ENCODE peak calls at places on chromosomes 3 and 15, in nine cellular contexts. U, P, V, E, G, X, K, W and C are unnamed samples.
A peak's percentile ranks its signal among the peaks of the same experiment; 100 is the strongest.

GRCh38 chr3:122484985-122485384 is 29.8 kb downstream of the KPNA1 start:
- DNase-seq in K (peak; percentile 19), G (no peak), U (no peak), V (peak; percentile 30), X (no peak), E (no peak), P (no peak), W (no peak), C (no peak)

GRCh38 chr15:48696627-48697312 is 51.3 kb upstream of the FBN1 start:
- DNase-seq in K (no peak), X (no peak), U (peak; percentile 34), E (no peak), P (no peak), G (no peak), W (no peak), V (no peak), C (no peak)

GRCh38 chr3:123165163-123165562 is 36.6 kb upstream of the SEC22A start:
- DNase-seq in K (no peak), P (no peak), W (no peak), E (no peak), X (no peak), G (no peak), V (no peak), U (no peak), C (no peak)

GRCh38 chr15:85414495-85414894 is 34.1 kb downstream of the AKAP13 start:
- DNase-seq in X (no peak), K (no peak), E (no peak), G (peak; percentile 52), P (no peak), U (peak; percentile 25), V (no peak), W (no peak), C (no peak)

GRCh38 chr3:14157951-14158350 is 20.4 kb downstream of the XPC start:
- DNase-seq in P (no peak), K (no peak), W (no peak), U (no peak), E (no peak), G (no peak), V (no peak), X (no peak), C (no peak)

GRCh38 chr3:10410383-10411002 is 89.6 kb upstream of the SEC13 start:
- DNase-seq in G (no peak), P (no peak), E (no peak), K (no peak), V (no peak), U (no peak), X (no peak), W (no peak), C (no peak)

GRCh38 chr3:10445561-10445960 is 59.8 kb downstream of the ATP2B2 start:
- DNase-seq in K (no peak), W (no peak), U (peak; percentile 4), E (no peak), X (no peak), V (no peak), P (no peak), G (no peak), C (no peak)

GRCh38 chr15:74776851-74777768 is 4.8 kb upstream of the CSK start:
- DNase-seq in V (no peak), K (no peak), X (peak; percentile 42), G (no peak), P (peak; percentile 66), E (no peak), W (peak; percentile 70), U (no peak), C (no peak)

GRCh38 chr15:77533986-77534385 is 98.7 kb downstream of the LINGO1 start:
- DNase-seq in G (no peak), E (no peak), X (no peak), P (no peak), U (no peak), V (no peak), K (no peak), W (no peak), C (no peak)

DNA sequence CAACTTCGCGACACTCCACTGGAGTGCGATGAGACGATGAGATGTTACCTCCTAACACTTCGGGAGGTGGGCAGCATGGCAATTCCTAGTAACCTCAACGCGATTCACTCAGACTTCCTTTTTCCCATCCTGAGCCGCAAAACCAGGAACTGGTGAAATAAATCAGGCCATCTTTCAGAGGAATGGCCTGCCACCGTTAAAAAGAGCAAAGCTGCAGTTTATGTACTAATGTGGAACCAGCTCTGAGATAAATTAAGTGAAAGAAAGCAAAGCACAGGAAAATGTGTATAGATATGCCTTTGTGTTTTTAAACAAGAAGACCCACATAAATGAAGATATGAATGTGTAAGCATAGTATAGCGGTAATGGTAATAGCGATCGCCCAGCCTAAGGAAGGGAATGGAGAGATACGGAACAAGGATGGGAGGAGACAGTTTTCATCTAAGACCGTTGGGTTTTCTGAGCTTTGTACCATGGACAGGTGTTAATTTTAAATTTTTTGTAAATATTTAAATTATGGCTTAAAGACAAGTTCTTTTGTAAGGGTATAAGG is 30.7 kb upstream of the RPN1 start:
- DNase-seq in P (no peak), W (no peak), U (no peak), V (no peak), E (no peak), X (no peak), G (no peak), K (no peak), C (peak; percentile 38)
- H3K27ac ChIP-seq in P (peak overlapping the region; percentile 55), W (peak overlapping the region; percentile 98), U (peak overlapping the region; percentile 83), V (peak overlapping the region; percentile 93), E (peak overlapping the region; percentile 92), X (peak overlapping the region; percentile 92), G (peak overlapping the region; percentile 97), K (peak overlapping the region; percentile 93), C (peak overlapping the region; percentile 92)

GRCh38 chr15:50144342-50145120 is 25.5 kb upstream of the ATP8B4 start:
- DNase-seq in X (no peak), K (no peak), U (no peak), P (no peak), W (no peak), V (no peak), G (no peak), E (no peak), C (no peak)

GRCh38 chr15:50146661-50147060 is 27.6 kb upstream of the ATP8B4 start:
- DNase-seq in X (no peak), U (no peak), V (no peak), W (no peak), E (no peak), P (no peak), G (no peak), K (no peak), C (no peak)

GRCh38 chr15:50143255-50143860 is 24.3 kb upstream of the ATP8B4 start:
- DNase-seq in X (no peak), W (no peak), K (no peak), P (no peak), E (no peak), G (no peak), U (no peak), V (no peak), C (no peak)

GRCh38 chr15:50148362-50148963 is 29.4 kb upstream of the ATP8B4 start:
- DNase-seq in G (peak; percentile 91), V (no peak), K (no peak), U (peak; percentile 75), W (no peak), X (peak; percentile 52), E (peak; percentile 29), P (no peak), C (peak; percentile 25)

DNA sequence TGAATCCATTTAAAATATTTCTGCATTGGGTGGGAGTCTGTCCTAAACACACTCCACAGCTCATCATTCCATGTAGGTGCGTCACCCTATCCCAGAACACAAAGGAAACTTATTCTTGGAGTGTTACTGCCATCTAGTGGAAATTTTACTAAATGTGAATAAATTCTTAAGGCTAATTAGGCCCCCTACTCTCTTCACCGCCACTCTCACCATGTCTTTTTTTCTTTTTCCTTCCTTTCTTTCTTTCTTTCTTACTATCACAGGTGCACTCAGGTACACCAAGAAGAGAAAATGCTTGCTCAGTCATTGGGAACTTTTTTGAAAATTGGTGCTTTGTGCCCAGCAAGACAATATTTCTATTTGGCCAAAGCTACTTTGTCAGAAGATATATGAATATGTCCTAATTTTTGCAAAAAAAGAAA is 26.4 kb upstream of the ATP8B4 start:
- DNase-seq in K (peak; percentile 28), U (peak; percentile 90), X (no peak), W (no peak), G (peak; percentile 84), E (peak; percentile 8), V (no peak), P (no peak), C (peak; percentile 79)
- TF ChIP-seq CTCF in K (peak; percentile 60), U (peak; percentile 69), X (peak; percentile 74), W (peak; percentile 73), G (peak; percentile 93), E (peak; percentile 36), V (peak; percentile 52), P (peak; percentile 93), C (peak; percentile 67)

GRCh38 chr3:15795563-15796308 is 2.0 kb downstream of the ANKRD28 start:
- DNase-seq in W (no peak), X (no peak), G (no peak), V (no peak), P (no peak), E (no peak), K (no peak), U (peak; percentile 53), C (no peak)

GRCh38 chr3:15794303-15794771 is 3.4 kb downstream of the ANKRD28 start:
- DNase-seq in P (no peak), U (peak; percentile 47), K (no peak), G (peak; percentile 33), E (no peak), X (no peak), V (no peak), W (no peak), C (no peak)

GRCh38 chr3:15796331-15796730 is 1.4 kb downstream of the ANKRD28 start:
- DNase-seq in P (no peak), X (no peak), V (no peak), U (no peak), W (no peak), E (no peak), G (no peak), K (no peak), C (no peak)

GRCh38 chr3:15794842-15795562 is 2.8 kb downstream of the ANKRD28 start:
- DNase-seq in X (no peak), V (no peak), W (no peak), U (no peak), E (no peak), K (no peak), P (no peak), G (no peak), C (no peak)

GRCh38 chr3:15791525-15791924 is 6.3 kb downstream of the ANKRD28 start:
- DNase-seq in W (no peak), G (no peak), X (no peak), K (no peak), V (no peak), P (no peak), E (no peak), U (no peak), C (no peak)
- H3K27ac ChIP-seq in W (no peak overlapping the region), G (no peak overlapping the region), X (no peak overlapping the region), K (no peak overlapping the region), V (no peak overlapping the region), P (no peak overlapping the region), E (no peak overlapping the region), U (no peak overlapping the region), C (no peak overlapping the region)

DNA sequence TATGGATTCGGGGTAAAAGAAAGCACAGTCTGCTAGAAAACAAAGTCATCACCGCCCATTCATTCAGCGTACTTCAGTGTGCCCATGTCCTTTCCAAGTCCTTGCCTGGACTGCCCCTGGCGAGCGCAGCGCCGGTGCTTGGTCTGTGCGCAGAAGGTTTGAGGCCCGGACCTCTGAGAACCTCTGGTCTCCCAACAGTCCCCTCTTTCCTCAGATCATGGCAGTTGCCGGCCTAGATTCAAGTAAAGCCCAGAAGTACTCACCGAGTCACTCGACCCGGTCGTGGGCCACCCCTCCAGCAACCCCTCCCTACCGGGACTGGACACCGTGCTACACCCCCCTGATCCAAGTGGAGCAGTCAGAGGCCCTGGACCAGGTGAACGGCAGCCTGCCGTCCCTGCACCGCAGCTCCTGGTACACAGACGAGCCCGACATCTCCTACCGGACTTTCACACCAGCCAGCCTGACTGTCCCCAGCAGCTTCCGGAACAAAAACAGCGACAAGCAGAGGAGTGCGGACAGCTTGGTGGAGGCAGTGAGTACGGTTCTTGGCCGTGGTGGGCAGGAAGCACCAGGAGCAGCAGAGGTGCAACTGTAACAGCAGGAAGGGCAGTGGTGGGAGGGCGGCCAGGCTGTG is 36.3 kb downstream of the CHDH start:
- DNase-seq in E (no peak), K (no peak), U (no peak), P (no peak), W (no peak), X (no peak), G (no peak), V (no peak), C (no peak)
- TF ChIP-seq CTCF in E (no peak), K (no peak), U (no peak), P (no peak), W (no peak), X (no peak), G (no peak), V (no peak), C (no peak)